ENCODE peak calls at places on chromosomes 4 and X, in nine cellular contexts. F is HL-60, I is suprapubic skin, N is HCT116, S is stomach, R is endothelial cell of umbilical vein, T is Panc1, J is GM12891, O is sigmoid colon. K is an unnamed sample.
A peak's percentile ranks its signal among the peaks of the same experiment; 100 is the strongest.

GRCh38 chr4:105560488-105560887 is 8.1 kb downstream of the ARHGEF38 start:
- DNase-seq in F (no peak), I (no peak), N (no peak), S (no peak), R (no peak), T (no peak), J (no peak), O (no peak), K (no peak)

GRCh38 chrX:16386126-16386525 is 218.8 kb downstream of the MAGEB17 start:
- DNase-seq in F (no peak), I (no peak), N (no peak), S (no peak), R (no peak), T (no peak), J (no peak), O (no peak), K (no peak)

GRCh38 chrX:87391742-87392141 is 125.9 kb upstream of the KLHL4 start:
- DNase-seq in F (no peak), I (no peak), N (no peak), S (no peak), R (peak; percentile 90), T (no peak), J (no peak), O (no peak), K (no peak)

GRCh38 chr4:169620846-169621228 is 459 bp downstream of the CLCN3 start:
- DNase-seq in F (no peak), I (no peak), N (no peak), S (no peak), R (peak; percentile 64), T (no peak), J (no peak), O (no peak), K (peak; percentile 37)

GRCh38 chr4:181503800-181504364 is 739.3 kb upstream of the TENM3 start:
- DNase-seq in F (no peak), I (no peak), N (no peak), S (no peak), R (no peak), T (no peak), J (no peak), O (no peak), K (no peak)

GRCh38 chr4:180669637-180670036 is 1573.6 kb upstream of the TENM3 start:
- DNase-seq in F (no peak), I (no peak), N (no peak), S (no peak), R (no peak), T (no peak), J (no peak), O (no peak), K (no peak)

GRCh38 chr4:171876636-171877035 is 63.4 kb downstream of the GALNTL6 start:
- DNase-seq in F (no peak), I (no peak), N (no peak), S (no peak), R (no peak), T (no peak), J (no peak), O (no peak), K (no peak)

GRCh38 chr4:180932365-180933001 is 1310.7 kb upstream of the TENM3 start:
- DNase-seq in F (no peak), I (no peak), N (no peak), S (no peak), R (no peak), T (no peak), J (no peak), O (no peak), K (no peak)

GRCh38 chrX:72621619-72622485 is 49.2 kb upstream of the HDAC8 start:
- DNase-seq in F (no peak), I (no peak), N (peak; percentile 16), S (no peak), R (peak; percentile 66), T (peak; percentile 54), J (no peak), O (no peak), K (no peak)

GRCh38 chr4:6008092-6008551 is 10.1 kb downstream of the C4orf50 start:
- DNase-seq in F (no peak), I (no peak), N (no peak), S (no peak), R (no peak), T (no peak), J (no peak), O (peak; percentile 49), K (no peak)

GRCh38 chr4:184988611-184989010 is 29.7 kb upstream of the HELT start:
- DNase-seq in F (no peak), I (no peak), N (no peak), S (peak; percentile 29), R (no peak), T (no peak), J (no peak), O (no peak), K (peak; percentile 59)
- TF ChIP-seq POLR2AphosphoS5 in F (no peak), I (no peak), N (no peak), S (no peak), R (no peak), T (no peak), J (no peak), O (no peak), K (no peak)

GRCh38 chr4:149999485-150000074 is 78.7 kb upstream of the DCLK2 start:
- DNase-seq in F (no peak), I (no peak), N (peak; percentile 60), S (no peak), R (peak; percentile 70), T (no peak), J (no peak), O (peak; percentile 71), K (no peak)

GRCh38 chr4:150002561-150002960 is 75.7 kb upstream of the DCLK2 start:
- DNase-seq in F (no peak), I (no peak), N (no peak), S (no peak), R (peak; percentile 16), T (no peak), J (no peak), O (no peak), K (no peak)

GRCh38 chr4:149995134-149995756 is 83.0 kb upstream of the DCLK2 start:
- DNase-seq in F (no peak), I (no peak), N (no peak), S (no peak), R (no peak), T (no peak), J (no peak), O (no peak), K (no peak)

GRCh38 chr4:150001815-150002214 is 76.4 kb upstream of the DCLK2 start:
- DNase-seq in F (no peak), I (no peak), N (no peak), S (no peak), R (no peak), T (no peak), J (no peak), O (no peak), K (no peak)

DNA sequence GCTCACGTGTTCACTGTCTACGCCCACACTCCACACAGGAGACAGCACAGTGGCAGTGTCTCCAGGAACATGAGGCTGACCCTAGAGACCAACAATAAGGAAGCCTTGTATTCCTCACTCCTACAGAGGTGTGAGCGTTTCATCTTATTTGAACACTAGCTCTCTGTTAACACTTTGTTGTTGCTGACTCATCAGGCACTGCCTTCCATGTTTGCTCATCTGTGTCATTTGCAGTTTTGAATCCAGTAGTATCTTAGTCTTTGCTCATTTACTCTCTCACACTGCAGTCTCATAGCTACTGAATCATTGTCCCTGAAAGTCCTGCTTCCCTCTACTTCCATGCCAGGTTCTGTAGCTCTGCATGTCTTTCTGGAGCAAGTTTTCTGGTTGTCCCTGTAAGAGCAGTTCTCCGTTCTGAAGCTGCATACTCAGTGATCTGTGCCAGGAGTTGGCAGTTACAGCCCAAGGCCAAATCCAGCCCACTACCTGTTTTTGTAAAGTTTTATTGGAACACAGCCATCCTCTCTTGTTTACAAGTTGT is 80.3 kb upstream of the DCLK2 start:
- DNase-seq in F (no peak), I (no peak), N (peak; percentile 18), S (no peak), R (peak; percentile 64), T (peak; percentile 58), J (no peak), O (no peak), K (peak; percentile 54)
- TF ChIP-seq POLR2AphosphoS5 in F (no peak), I (no peak), N (no peak), S (no peak), R (no peak), T (no peak), J (no peak), O (no peak), K (no peak)

DNA sequence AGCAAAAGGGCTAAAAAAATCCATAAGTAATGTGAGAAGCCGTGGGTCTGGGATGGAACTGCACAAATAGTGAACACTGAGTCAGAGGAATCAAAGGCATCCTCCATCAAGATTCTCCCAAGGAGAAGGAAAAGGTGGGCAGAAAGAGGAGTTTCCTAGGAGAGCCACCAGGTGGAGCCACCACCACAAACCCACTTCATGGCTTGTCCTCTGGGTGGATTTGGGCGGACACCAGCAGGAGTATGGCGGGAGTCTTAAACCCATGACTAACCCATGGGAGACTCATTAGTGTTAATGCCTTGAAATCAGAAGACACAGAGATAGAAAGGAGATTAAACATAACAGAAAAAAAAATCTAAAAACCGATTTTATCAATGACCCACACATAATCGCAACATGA is 147.7 kb downstream of the SH3KBP1 start:
- DNase-seq in F (no peak), I (peak; percentile 63), N (peak; percentile 32), S (peak; percentile 66), R (peak; percentile 64), T (peak; percentile 28), J (no peak), O (peak; percentile 75), K (no peak)
- TF ChIP-seq POLR2AphosphoS5 in F (no peak), I (no peak), N (no peak), S (no peak), R (no peak), T (no peak), J (no peak), O (no peak), K (no peak)

DNA sequence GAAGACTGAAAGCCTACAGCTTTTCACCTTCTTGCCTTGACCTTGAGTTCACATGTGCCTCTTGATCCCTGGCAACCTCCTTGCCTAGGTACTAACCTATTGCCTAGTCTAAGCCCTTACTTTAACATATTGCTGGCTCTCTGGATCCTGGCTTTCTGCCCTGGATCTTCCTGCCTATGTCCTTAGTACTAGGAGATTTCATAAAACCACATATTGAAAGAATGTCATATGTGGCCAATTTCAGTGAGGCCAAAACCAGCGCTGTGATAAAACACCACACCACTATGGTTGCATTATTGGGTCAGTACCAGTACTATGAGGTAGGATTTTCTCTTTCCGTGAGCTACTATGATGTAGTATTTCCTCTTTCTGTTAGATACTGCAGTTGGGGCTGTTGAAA is 80.4 kb downstream of the CT47B1 start:
- DNase-seq in F (no peak), I (no peak), N (no peak), S (no peak), R (peak; percentile 26), T (no peak), J (no peak), O (no peak), K (no peak)
- TF ChIP-seq POLR2AphosphoS5 in F (no peak), I (no peak), N (no peak), S (no peak), R (no peak), T (no peak), J (no peak), O (no peak), K (no peak)

GRCh38 chr4:243407-243806 is 61.9 kb downstream of the ZNF732 start:
- DNase-seq in F (no peak), I (no peak), N (no peak), S (no peak), R (no peak), T (no peak), J (no peak), O (no peak), K (no peak)
- TF ChIP-seq POLR2AphosphoS5 in F (no peak), I (no peak), N (no peak), S (no peak), R (no peak), T (no peak), J (no peak), O (no peak), K (no peak)

K was measured in breast epithelium.